ENCODE peak calls at places on chromosomes 5 and 9, in eight cellular contexts. N is mesendoderm; J is lung; E is stomach; T is left ventricle myocardium inferior; K is naive thymus-derived CD4-positive, alpha-beta T cell; I is mammary epithelial cell; H is CD4-positive, CD25-positive, alpha-beta regulatory T cell. Q is an unnamed sample.

GRCh38 chr5:131659841-131660240 is 24.8 kb upstream of the RAPGEF6 start:
- DNase-seq in N (no peak), J (no peak), E (no peak), T (no peak), K (no peak), I (no peak), H (no peak), Q (no peak)

GRCh38 chr5:125276121-125276520 is 529.7 kb upstream of the ZNF608 start:
- DNase-seq in N (no peak), J (no peak), E (no peak), T (no peak), K (no peak), I (no peak), H (no peak), Q (no peak)

GRCh38 chr5:92332039-92332438 is 948.9 kb upstream of the ARRDC3 start:
- DNase-seq in N (no peak), J (no peak), E (no peak), T (no peak), K (no peak), I (peak; percentile 44), H (no peak), Q (no peak)

GRCh38 chr5:143434261-143435206 is 31.0 kb upstream of the NR3C1 start:
- DNase-seq in N (no peak), J (no peak), E (peak; percentile 28), T (no peak), K (peak; percentile 79), I (no peak), H (peak; percentile 40), Q (peak; percentile 88)

GRCh38 chr9:107394264-107394663 is 95.3 kb downstream of the KLF4 start:
- DNase-seq in N (no peak), J (no peak), E (no peak), T (no peak), K (no peak), I (no peak), H (no peak), Q (no peak)

GRCh38 chr5:162289489-162289888 is 221.9 kb downstream of the GABRG2 start:
- DNase-seq in N (no peak), J (no peak), E (no peak), T (no peak), K (no peak), I (no peak), H (no peak), Q (no peak)

GRCh38 chr9:104238668-104239067 is 144.6 kb downstream of the SMC2 start:
- DNase-seq in N (no peak), J (no peak), E (no peak), T (no peak), K (no peak), I (no peak), H (no peak), Q (no peak)

GRCh38 chr5:125179617-125180016 is 433.2 kb upstream of the ZNF608 start:
- DNase-seq in N (no peak), J (no peak), E (no peak), T (no peak), K (no peak), I (no peak), H (no peak), Q (no peak)

GRCh38 chr5:142432961-142433360 is 108.1 kb upstream of the SPRY4 start:
- DNase-seq in N (peak; percentile 84), J (no peak), E (no peak), T (no peak), K (peak; percentile 59), I (peak; percentile 42), H (peak; percentile 60), Q (peak; percentile 82)

GRCh38 chr5:150166193-150167162 is at the start of gene CDX1:
- DNase-seq in N (peak; percentile 29), J (no peak), E (no peak), T (peak; percentile 13), K (no peak), I (no peak), H (no peak), Q (no peak)

GRCh38 chr9:128188209-128188608 is 3.2 kb downstream of the CIZ1 start:
- DNase-seq in N (no peak), J (no peak), E (no peak), T (no peak), K (no peak), I (no peak), H (no peak), Q (no peak)

GRCh38 chr9:109843651-109844050 is 63.7 kb downstream of the PALM2AKAP2 start:
- DNase-seq in N (no peak), J (no peak), E (no peak), T (peak; percentile 89), K (no peak), I (no peak), H (no peak), Q (no peak)

GRCh38 chr9:116939605-116940004 is 252.5 kb downstream of the TRIM32 start:
- DNase-seq in N (no peak), J (no peak), E (no peak), T (no peak), K (no peak), I (no peak), H (no peak), Q (no peak)

GRCh38 chr5:14211818-14212799 is 69.0 kb downstream of the TRIO start:
- DNase-seq in N (no peak), J (no peak), E (no peak), T (no peak), K (no peak), I (no peak), H (no peak), Q (no peak)
- H3K27ac ChIP-seq in N (no peak overlapping the region), J (no peak overlapping the region), E (peak overlapping the region; percentile 77), T (no peak overlapping the region), K (no peak overlapping the region), I (peak overlapping the region; percentile 46), H (no peak overlapping the region), Q (no peak overlapping the region)

DNA sequence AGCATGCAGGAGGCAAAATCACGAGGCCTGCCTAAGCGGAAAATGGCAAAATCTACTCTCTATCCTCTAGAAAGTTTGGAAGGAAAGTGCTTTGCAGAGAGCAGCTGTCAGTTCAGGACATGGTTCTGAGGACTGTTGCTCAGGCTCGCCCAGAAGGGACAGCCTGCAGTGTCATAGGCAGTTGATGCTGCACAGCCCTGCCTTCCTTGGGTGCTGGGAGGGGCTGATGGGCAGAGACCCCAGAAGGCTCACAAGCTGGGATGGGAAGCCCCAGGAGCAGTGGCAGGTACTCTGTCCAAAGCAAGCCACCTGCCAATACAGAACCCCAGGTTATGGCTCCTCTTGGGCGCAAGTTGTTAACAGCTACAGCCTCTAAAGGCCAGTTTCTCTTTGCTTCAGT is 57.3 kb downstream of the MACROH2A1 start:
- DNase-seq in N (no peak), J (no peak), E (no peak), T (no peak), K (no peak), I (no peak), H (no peak), Q (no peak)
- H3K36me3 ChIP-seq in N (peaks cover 27% of the 10 kb centered on the region), J (peaks cover 35% of the 10 kb centered on the region), E (peaks cover 97% of the 10 kb centered on the region), T (peaks cover 100% of the 10 kb centered on the region), K (peaks cover 99% of the 10 kb centered on the region), I (peaks cover 66% of the 10 kb centered on the region), H (peaks cover 98% of the 10 kb centered on the region), Q (peaks cover 78% of the 10 kb centered on the region)

GRCh38 chr5:157915638-157916037 is 56.7 kb upstream of the CLINT1 start:
- DNase-seq in N (no peak), J (peak; percentile 93), E (peak; percentile 96), T (peak; percentile 93), K (no peak), I (peak; percentile 9), H (no peak), Q (no peak)

GRCh38 chr5:157914389-157914788 is 55.4 kb upstream of the CLINT1 start:
- DNase-seq in N (no peak), J (no peak), E (no peak), T (no peak), K (no peak), I (no peak), H (no peak), Q (no peak)

GRCh38 chr5:157920828-157921170 is 61.9 kb upstream of the CLINT1 start:
- DNase-seq in N (no peak), J (no peak), E (no peak), T (no peak), K (no peak), I (no peak), H (no peak), Q (no peak)

GRCh38 chr5:157917909-157918809 is 59.2 kb upstream of the CLINT1 start:
- DNase-seq in N (peak; percentile 91), J (peak; percentile 58), E (peak; percentile 67), T (peak; percentile 54), K (peak; percentile 16), I (peak; percentile 73), H (peak; percentile 79), Q (peak; percentile 32)

DNA sequence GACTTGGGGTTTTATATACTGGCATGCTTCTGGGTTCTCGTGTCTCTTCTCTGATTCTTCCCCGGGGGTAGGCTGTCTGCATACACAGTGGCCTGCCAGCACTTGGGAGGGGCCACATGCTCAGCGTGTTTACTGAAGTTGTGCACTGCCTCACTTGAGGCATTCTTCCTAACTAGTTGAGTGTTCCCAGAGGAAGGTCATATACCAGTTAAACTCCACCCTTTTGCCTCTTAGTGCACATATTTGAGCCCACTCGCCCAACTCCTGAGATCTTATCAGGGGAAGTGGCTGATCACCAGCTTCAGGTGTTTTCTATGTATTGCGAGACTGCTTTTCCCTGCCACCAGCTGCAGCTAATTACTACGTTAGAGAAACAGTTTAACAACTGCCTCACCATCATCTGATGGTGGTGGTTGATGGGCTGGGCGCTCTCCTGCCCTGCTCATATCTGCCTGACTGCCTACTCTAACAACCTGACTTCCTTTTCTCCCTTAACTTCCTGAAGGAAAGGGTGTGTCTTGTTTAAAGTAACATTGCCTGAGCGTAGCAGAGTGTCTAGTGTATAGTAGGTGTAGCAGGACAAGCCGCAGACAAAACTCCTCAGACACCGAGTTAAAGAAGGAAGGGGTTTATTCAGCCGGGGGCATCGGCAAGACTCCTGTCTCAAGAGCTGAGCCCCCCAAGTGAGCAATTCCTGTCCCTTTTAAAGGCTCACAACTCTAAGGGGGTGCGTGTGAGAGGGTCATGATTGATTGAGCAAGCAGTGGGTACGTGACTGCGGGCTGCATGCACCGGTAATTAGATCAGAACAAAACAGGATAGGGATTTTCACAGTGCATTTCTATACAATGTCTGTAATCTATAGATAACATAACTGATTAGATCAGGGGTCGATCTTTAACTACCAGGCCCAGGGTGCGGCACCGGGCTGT is 60.1 kb upstream of the CLINT1 start:
- DNase-seq in N (peak; percentile 30), J (peak; percentile 63), E (peak; percentile 33), T (no peak), K (peak; percentile 13), I (no peak), H (peak; percentile 79), Q (peak; percentile 20)
- H3K27ac ChIP-seq in N (no peak overlapping the region), J (peak overlapping the region; percentile 33), E (peak overlapping the region; percentile 84), T (peak overlapping the region; percentile 62), K (peak overlapping the region; percentile 29), I (no peak overlapping the region), H (peak overlapping the region; percentile 51), Q (no peak overlapping the region)

GRCh38 chr9:33320568-33321261 is 30.4 kb downstream of the NFX1 start:
- DNase-seq in N (no peak), J (peak; percentile 32), E (no peak), T (no peak), K (no peak), I (peak; percentile 89), H (no peak), Q (no peak)

GRCh38 chr9:33315371-33315770 is 25.1 kb downstream of the NFX1 start:
- DNase-seq in N (no peak), J (no peak), E (no peak), T (no peak), K (no peak), I (no peak), H (no peak), Q (no peak)

GRCh38 chr9:33318781-33319180 is 28.5 kb downstream of the NFX1 start:
- DNase-seq in N (no peak), J (no peak), E (no peak), T (no peak), K (no peak), I (no peak), H (no peak), Q (no peak)

GRCh38 chr9:33318225-33318624 is 27.9 kb downstream of the NFX1 start:
- DNase-seq in N (no peak), J (no peak), E (no peak), T (no peak), K (no peak), I (no peak), H (no peak), Q (no peak)

GRCh38 chr9:33320230-33320567 is 29.9 kb downstream of the NFX1 start:
- DNase-seq in N (no peak), J (no peak), E (no peak), T (no peak), K (no peak), I (no peak), H (no peak), Q (no peak)
- H3K36me3 ChIP-seq in N (peaks cover 10% of the 10 kb centered on the region), J (peaks cover 34% of the 10 kb centered on the region), E (peaks cover 99% of the 10 kb centered on the region), T (peaks cover 95% of the 10 kb centered on the region), K (peaks cover 86% of the 10 kb centered on the region), I (peaks cover 26% of the 10 kb centered on the region), H (peaks cover 89% of the 10 kb centered on the region), Q (peaks cover 65% of the 10 kb centered on the region)